ENCODE peak calls at places on chromosomes 12 and 14, in eight cellular contexts. One of them, this sample, is unnamed.

GRCh38 chr14:54566410-54567223 is at the start of gene SAMD4A:
- DNase-seq in lung: peak; percentile 73
- DNase-seq in endothelial cell of umbilical vein: peak; percentile 84
- DNase-seq in right cardiac atrium: peak; percentile 84
- DNase-seq in prostate gland: peak; percentile 73
- DNase-seq in neuronal stem cell: peak; percentile 74
- DNase-seq in testis: peak; percentile 77
- DNase-seq in NT2/D1: peak; percentile 33
- DNase-seq in this sample: peak; percentile 78

GRCh38 chr14:85587152-85587697 is 57.3 kb downstream of the FLRT2 start:
- DNase-seq in testis: no peak
- DNase-seq in right cardiac atrium: no peak
- DNase-seq in endothelial cell of umbilical vein: no peak
- DNase-seq in lung: peak; percentile 30
- DNase-seq in prostate gland: peak; percentile 39
- DNase-seq in NT2/D1: no peak
- DNase-seq in neuronal stem cell: no peak
- DNase-seq in this sample: peak; percentile 30

GRCh38 chr12:100375023-100375737 is 18.3 kb downstream of the SLC17A8 start:
- DNase-seq in testis: peak; percentile 83
- DNase-seq in prostate gland: peak; percentile 8
- DNase-seq in NT2/D1: no peak
- DNase-seq in right cardiac atrium: peak; percentile 85
- DNase-seq in lung: peak; percentile 34
- DNase-seq in neuronal stem cell: no peak
- DNase-seq in endothelial cell of umbilical vein: no peak
- DNase-seq in this sample: peak; percentile 36

GRCh38 chr14:26415618-26416123 is 182.2 kb downstream of the NOVA1 start:
- DNase-seq in prostate gland: peak; percentile 85
- DNase-seq in lung: no peak
- DNase-seq in right cardiac atrium: no peak
- DNase-seq in endothelial cell of umbilical vein: no peak
- DNase-seq in testis: peak; percentile 69
- DNase-seq in neuronal stem cell: no peak
- DNase-seq in NT2/D1: no peak
- DNase-seq in this sample: peak; percentile 5

GRCh38 chr14:99128185-99128584 is 143.8 kb downstream of the BCL11B start:
- DNase-seq in NT2/D1: no peak
- DNase-seq in testis: no peak
- DNase-seq in lung: no peak
- DNase-seq in neuronal stem cell: no peak
- DNase-seq in endothelial cell of umbilical vein: no peak
- DNase-seq in right cardiac atrium: no peak
- DNase-seq in prostate gland: peak; percentile 8
- DNase-seq in this sample: no peak

GRCh38 chr12:81077329-81077685 is 572 bp upstream of the ACSS3 start:
- DNase-seq in endothelial cell of umbilical vein: no peak
- DNase-seq in neuronal stem cell: peak; percentile 57
- DNase-seq in NT2/D1: peak; percentile 77
- DNase-seq in right cardiac atrium: peak; percentile 39
- DNase-seq in lung: peak; percentile 46
- DNase-seq in prostate gland: no peak
- DNase-seq in testis: peak; percentile 60
- DNase-seq in this sample: peak; percentile 65

GRCh38 chr14:77989441-77989891 is 180.7 kb upstream of the NRXN3 start:
- DNase-seq in neuronal stem cell: no peak
- DNase-seq in right cardiac atrium: peak; percentile 44
- DNase-seq in testis: no peak
- DNase-seq in endothelial cell of umbilical vein: no peak
- DNase-seq in prostate gland: no peak
- DNase-seq in NT2/D1: no peak
- DNase-seq in lung: no peak
- DNase-seq in this sample: peak; percentile 40

GRCh38 chr12:127809236-127809635 is 457.7 kb upstream of the TMEM132C start:
- DNase-seq in neuronal stem cell: no peak
- DNase-seq in right cardiac atrium: no peak
- DNase-seq in endothelial cell of umbilical vein: no peak
- DNase-seq in lung: no peak
- DNase-seq in testis: no peak
- DNase-seq in prostate gland: no peak
- DNase-seq in NT2/D1: no peak
- DNase-seq in this sample: peak; percentile 15

GRCh38 chr12:84779169-84779568 is 133.4 kb downstream of the SLC6A15 start:
- DNase-seq in lung: no peak
- DNase-seq in NT2/D1: no peak
- DNase-seq in endothelial cell of umbilical vein: no peak
- DNase-seq in right cardiac atrium: no peak
- DNase-seq in prostate gland: no peak
- DNase-seq in testis: no peak
- DNase-seq in neuronal stem cell: no peak
- DNase-seq in this sample: no peak

GRCh38 chr12:46659032-46659703 is 166.6 kb downstream of the SLC38A4 start:
- DNase-seq in lung: no peak
- DNase-seq in neuronal stem cell: peak; percentile 47
- DNase-seq in NT2/D1: no peak
- DNase-seq in endothelial cell of umbilical vein: peak; percentile 22
- DNase-seq in prostate gland: no peak
- DNase-seq in right cardiac atrium: no peak
- DNase-seq in testis: no peak
- DNase-seq in this sample: no peak

GRCh38 chr12:24948452-24948815 is 467 bp downstream of the BCAT1 start:
- DNase-seq in endothelial cell of umbilical vein: no peak
- DNase-seq in right cardiac atrium: no peak
- DNase-seq in neuronal stem cell: peak; percentile 26
- DNase-seq in prostate gland: no peak
- DNase-seq in NT2/D1: peak; percentile 76
- DNase-seq in lung: no peak
- DNase-seq in testis: no peak
- DNase-seq in this sample: no peak

GRCh38 chr14:90355540-90356518 is 24.1 kb upstream of the NRDE2 start:
- DNase-seq in endothelial cell of umbilical vein: no peak
- DNase-seq in prostate gland: no peak
- DNase-seq in neuronal stem cell: no peak
- DNase-seq in right cardiac atrium: no peak
- DNase-seq in lung: no peak
- DNase-seq in testis: no peak
- DNase-seq in NT2/D1: no peak
- DNase-seq in this sample: peak; percentile 38

GRCh38 chr14:55109846-55110245 is 19.2 kb upstream of the LGALS3 start:
- DNase-seq in right cardiac atrium: no peak
- DNase-seq in lung: no peak
- DNase-seq in testis: no peak
- DNase-seq in endothelial cell of umbilical vein: no peak
- DNase-seq in prostate gland: no peak
- DNase-seq in neuronal stem cell: no peak
- DNase-seq in NT2/D1: no peak
- DNase-seq in this sample: no peak

GRCh38 chr14:84554136-84554535 is 975.8 kb upstream of the FLRT2 start:
- DNase-seq in endothelial cell of umbilical vein: peak; percentile 41
- DNase-seq in NT2/D1: no peak
- DNase-seq in prostate gland: no peak
- DNase-seq in testis: no peak
- DNase-seq in lung: no peak
- DNase-seq in right cardiac atrium: no peak
- DNase-seq in neuronal stem cell: no peak
- DNase-seq in this sample: no peak

GRCh38 chr14:76810953-76811400 is 1.7 kb downstream of the ANGEL1 start:
- DNase-seq in NT2/D1: no peak
- DNase-seq in prostate gland: no peak
- DNase-seq in lung: no peak
- DNase-seq in neuronal stem cell: no peak
- DNase-seq in testis: peak; percentile 64
- DNase-seq in right cardiac atrium: no peak
- DNase-seq in endothelial cell of umbilical vein: peak; percentile 59
- DNase-seq in this sample: no peak

GRCh38 chr12:12700249-12700648 is 4.3 kb upstream of the GPR19 start:
- DNase-seq in testis: no peak
- DNase-seq in neuronal stem cell: no peak
- DNase-seq in right cardiac atrium: no peak
- DNase-seq in prostate gland: no peak
- DNase-seq in NT2/D1: no peak
- DNase-seq in lung: no peak
- DNase-seq in endothelial cell of umbilical vein: no peak
- DNase-seq in this sample: no peak

GRCh38 chr14:100836053-100836805 is 10.3 kb downstream of the MEG3 start:
- DNase-seq in testis: no peak
- DNase-seq in lung: no peak
- DNase-seq in NT2/D1: no peak
- DNase-seq in right cardiac atrium: no peak
- DNase-seq in prostate gland: no peak
- DNase-seq in neuronal stem cell: no peak
- DNase-seq in endothelial cell of umbilical vein: no peak
- DNase-seq in this sample: no peak

GRCh38 chr14:99717682-99718013 is 33.5 kb downstream of the CYP46A1 start:
- DNase-seq in testis: no peak
- DNase-seq in right cardiac atrium: no peak
- DNase-seq in NT2/D1: no peak
- DNase-seq in endothelial cell of umbilical vein: no peak
- DNase-seq in lung: peak; percentile 21
- DNase-seq in prostate gland: no peak
- DNase-seq in neuronal stem cell: no peak
- DNase-seq in this sample: no peak

GRCh38 chr12:129394416-129394815 is 509.4 kb downstream of the TMEM132D start:
- DNase-seq in right cardiac atrium: no peak
- DNase-seq in NT2/D1: no peak
- DNase-seq in testis: no peak
- DNase-seq in prostate gland: no peak
- DNase-seq in endothelial cell of umbilical vein: no peak
- DNase-seq in neuronal stem cell: no peak
- DNase-seq in lung: no peak
- DNase-seq in this sample: no peak

GRCh38 chr12:66279127-66279712 is 23.1 kb upstream of the HELB start:
- DNase-seq in neuronal stem cell: no peak
- DNase-seq in testis: peak; percentile 33
- DNase-seq in right cardiac atrium: no peak
- DNase-seq in lung: no peak
- DNase-seq in prostate gland: no peak
- DNase-seq in endothelial cell of umbilical vein: peak; percentile 48
- DNase-seq in NT2/D1: no peak
- DNase-seq in this sample: no peak

GRCh38 chr12:89878327-89878726 is 169.7 kb upstream of the ATP2B1 start:
- DNase-seq in prostate gland: no peak
- DNase-seq in neuronal stem cell: no peak
- DNase-seq in endothelial cell of umbilical vein: no peak
- DNase-seq in lung: no peak
- DNase-seq in right cardiac atrium: no peak
- DNase-seq in testis: no peak
- DNase-seq in NT2/D1: no peak
- DNase-seq in this sample: no peak
- H3K4me1 ChIP-seq in prostate gland: no peaks in the 10 kb centered on the region
- H3K4me1 ChIP-seq in neuronal stem cell: peaks cover 8% of the 10 kb centered on the region
- H3K4me1 ChIP-seq in endothelial cell of umbilical vein: no peaks in the 10 kb centered on the region
- H3K4me1 ChIP-seq in lung: no peaks in the 10 kb centered on the region
- H3K4me1 ChIP-seq in right cardiac atrium: peaks cover 5% of the 10 kb centered on the region
- H3K4me1 ChIP-seq in testis: no peaks in the 10 kb centered on the region
- H3K4me1 ChIP-seq in NT2/D1: no peaks in the 10 kb centered on the region
- H3K4me1 ChIP-seq in this sample: no peaks in the 10 kb centered on the region

GRCh38 chr12:57276935-57277563 is 26.1 kb upstream of the STAC3 start:
- DNase-seq in neuronal stem cell: no peak
- DNase-seq in lung: no peak
- DNase-seq in right cardiac atrium: no peak
- DNase-seq in testis: peak; percentile 58
- DNase-seq in prostate gland: peak; percentile 50
- DNase-seq in endothelial cell of umbilical vein: peak; percentile 49
- DNase-seq in NT2/D1: no peak
- DNase-seq in this sample: no peak
- H3K4me1 ChIP-seq in neuronal stem cell: peaks cover 3% of the 10 kb centered on the region
- H3K4me1 ChIP-seq in lung: peaks cover 5% of the 10 kb centered on the region
- H3K4me1 ChIP-seq in right cardiac atrium: peaks cover 4% of the 10 kb centered on the region
- H3K4me1 ChIP-seq in testis: peaks cover 6% of the 10 kb centered on the region
- H3K4me1 ChIP-seq in prostate gland: peaks cover 12% of the 10 kb centered on the region
- H3K4me1 ChIP-seq in endothelial cell of umbilical vein: peaks cover 18% of the 10 kb centered on the region
- H3K4me1 ChIP-seq in NT2/D1: peaks cover 3% of the 10 kb centered on the region
- H3K4me1 ChIP-seq in this sample: peaks cover 27% of the 10 kb centered on the region

GRCh38 chr14:39547845-39548244 is 115.6 kb upstream of the FBXO33 start:
- DNase-seq in neuronal stem cell: no peak
- DNase-seq in prostate gland: no peak
- DNase-seq in lung: no peak
- DNase-seq in right cardiac atrium: no peak
- DNase-seq in testis: no peak
- DNase-seq in endothelial cell of umbilical vein: no peak
- DNase-seq in NT2/D1: no peak
- DNase-seq in this sample: no peak
- H3K4me1 ChIP-seq in neuronal stem cell: no peaks in the 10 kb centered on the region
- H3K4me1 ChIP-seq in prostate gland: no peaks in the 10 kb centered on the region
- H3K4me1 ChIP-seq in lung: no peaks in the 10 kb centered on the region
- H3K4me1 ChIP-seq in right cardiac atrium: no peaks in the 10 kb centered on the region
- H3K4me1 ChIP-seq in testis: no peaks in the 10 kb centered on the region
- H3K4me1 ChIP-seq in endothelial cell of umbilical vein: no peaks in the 10 kb centered on the region
- H3K4me1 ChIP-seq in NT2/D1: no peaks in the 10 kb centered on the region
- H3K4me1 ChIP-seq in this sample: no peaks in the 10 kb centered on the region

GRCh38 chr14:22839159-22839779 is 2.9 kb downstream of the MMP14 start:
- DNase-seq in NT2/D1: no peak
- DNase-seq in prostate gland: peak; percentile 63
- DNase-seq in endothelial cell of umbilical vein: no peak
- DNase-seq in right cardiac atrium: no peak
- DNase-seq in neuronal stem cell: no peak
- DNase-seq in testis: no peak
- DNase-seq in lung: no peak
- DNase-seq in this sample: no peak

GRCh38 chr14:22837059-22837749 is 819 bp downstream of the MMP14 start:
- DNase-seq in testis: peak; percentile 64
- DNase-seq in right cardiac atrium: peak; percentile 75
- DNase-seq in NT2/D1: no peak
- DNase-seq in neuronal stem cell: no peak
- DNase-seq in prostate gland: no peak
- DNase-seq in lung: no peak
- DNase-seq in endothelial cell of umbilical vein: peak; percentile 67
- DNase-seq in this sample: peak; percentile 75

GRCh38 chr14:22836301-22837058 is at the start of gene MMP14:
- DNase-seq in prostate gland: peak; percentile 81
- DNase-seq in neuronal stem cell: no peak
- DNase-seq in endothelial cell of umbilical vein: peak; percentile 92
- DNase-seq in right cardiac atrium: peak; percentile 78
- DNase-seq in testis: peak; percentile 79
- DNase-seq in NT2/D1: peak; percentile 58
- DNase-seq in lung: peak; percentile 76
- DNase-seq in this sample: peak; percentile 84

GRCh38 chr14:22838631-22839041 is 2.3 kb downstream of the MMP14 start:
- DNase-seq in prostate gland: no peak
- DNase-seq in endothelial cell of umbilical vein: no peak
- DNase-seq in NT2/D1: no peak
- DNase-seq in neuronal stem cell: no peak
- DNase-seq in testis: no peak
- DNase-seq in lung: no peak
- DNase-seq in right cardiac atrium: no peak
- DNase-seq in this sample: no peak

GRCh38 chr14:22837750-22838538 is 1.6 kb downstream of the MMP14 start:
- DNase-seq in neuronal stem cell: no peak
- DNase-seq in right cardiac atrium: peak; percentile 78
- DNase-seq in endothelial cell of umbilical vein: no peak
- DNase-seq in lung: no peak
- DNase-seq in testis: peak; percentile 62
- DNase-seq in prostate gland: peak; percentile 68
- DNase-seq in NT2/D1: no peak
- DNase-seq in this sample: peak; percentile 40
- H3K4me1 ChIP-seq in neuronal stem cell: no peaks in the 10 kb centered on the region
- H3K4me1 ChIP-seq in right cardiac atrium: peaks cover 5% of the 10 kb centered on the region
- H3K4me1 ChIP-seq in endothelial cell of umbilical vein: peaks cover 36% of the 10 kb centered on the region
- H3K4me1 ChIP-seq in lung: peaks cover 24% of the 10 kb centered on the region
- H3K4me1 ChIP-seq in testis: peaks cover 7% of the 10 kb centered on the region
- H3K4me1 ChIP-seq in prostate gland: no peaks in the 10 kb centered on the region
- H3K4me1 ChIP-seq in NT2/D1: no peaks in the 10 kb centered on the region
- H3K4me1 ChIP-seq in this sample: peaks cover 20% of the 10 kb centered on the region